ENCODE peak calls at places on chromosomes 6 and 20, in five cellular contexts. I is ovary, V is mammary epithelial cell, Q is MM.1S, P is foreskin fibroblast. F is an unnamed sample.

GRCh38 chr6:135935951-135936601 is 84.6 kb downstream of the PDE7B start:
- DNase-seq in V (peak; percentile 42), P (peak; percentile 79), I (no peak), Q (no peak), F (no peak)

GRCh38 chr20:52972190-52972937 is at the start of gene TSHZ2:
- DNase-seq in Q (peak; percentile 11), I (peak; percentile 67), V (peak; percentile 81), P (no peak), F (no peak)

GRCh38 chr6:5241242-5241641 is 19.5 kb downstream of the LYRM4 start:
- DNase-seq in P (no peak), I (no peak), V (no peak), Q (no peak), F (no peak)

GRCh38 chr6:27873101-27874030 is 38.8 kb downstream of the OR2B2 start:
- DNase-seq in Q (no peak), P (peak; percentile 82), V (peak; percentile 78), I (no peak), F (no peak)

GRCh38 chr6:13990830-13991229 is 66.1 kb downstream of the RNF182 start:
- DNase-seq in Q (no peak), V (no peak), P (no peak), I (no peak), F (no peak)

GRCh38 chr6:146913842-146914562 is 290.2 kb upstream of the STXBP5 start:
- DNase-seq in Q (no peak), P (peak; percentile 99), V (peak; percentile 92), I (peak; percentile 68), F (peak; percentile 98)

GRCh38 chr20:15740046-15740775 is 833.0 kb downstream of the KIF16B start:
- DNase-seq in P (no peak), V (peak; percentile 37), Q (no peak), I (no peak), F (no peak)

GRCh38 chr20:10985536-10985935 is 311.7 kb upstream of the JAG1 start:
- DNase-seq in P (peak; percentile 47), Q (no peak), I (no peak), V (peak; percentile 79), F (no peak)

GRCh38 chr20:3276400-3277015 is 37.5 kb upstream of the SLC4A11 start:
- DNase-seq in I (no peak), P (no peak), V (peak; percentile 5), Q (peak; percentile 25), F (no peak)

GRCh38 chr6:138580801-138581200 is 81.5 kb upstream of the NHSL1 start:
- DNase-seq in P (no peak), Q (no peak), V (no peak), I (no peak), F (no peak)

GRCh38 chr20:64140421-64140820 is 23.8 kb upstream of the MYT1 start:
- DNase-seq in Q (no peak), I (no peak), V (no peak), P (no peak), F (no peak)

GRCh38 chr6:142275146-142276006 is 26.4 kb upstream of the ADGRG6 start:
- DNase-seq in V (peak; percentile 16), I (no peak), P (peak; percentile 6), Q (no peak), F (no peak)

GRCh38 chr6:35960192-35960591 is 39.3 kb upstream of the SRPK1 start:
- DNase-seq in V (no peak), I (no peak), P (no peak), Q (no peak), F (no peak)

GRCh38 chr20:37537505-37537904 is 9.8 kb upstream of the BLCAP start:
- DNase-seq in I (no peak), Q (no peak), P (no peak), V (no peak), F (no peak)

GRCh38 chr20:19644085-19644484 is 114.0 kb upstream of the RIN2 start:
- DNase-seq in Q (no peak), I (no peak), P (no peak), V (no peak), F (no peak)

GRCh38 chr6:52577778-52578473 is 1.1 kb upstream of the TRAM2 start:
- DNase-seq in P (no peak), V (no peak), I (no peak), Q (no peak), F (no peak)

GRCh38 chr6:79034865-79035264 is 43.2 kb downstream of the PHIP start:
- DNase-seq in I (no peak), Q (no peak), V (peak; percentile 51), P (no peak), F (no peak)

GRCh38 chr6:32906539-32906938 is 34.3 kb downstream of the HLA-DMB start:
- DNase-seq in P (peak; percentile 48), Q (no peak), I (no peak), V (peak; percentile 46), F (peak; percentile 52)

GRCh38 chr6:46735720-46736031 is 501 bp upstream of the PLA2G7 start:
- DNase-seq in V (no peak), P (no peak), Q (no peak), I (no peak), F (no peak)

GRCh38 chr20:33882481-33882880 is 71.3 kb downstream of the CHMP4B start:
- DNase-seq in Q (peak; percentile 50), P (no peak), V (no peak), I (no peak), F (no peak)
- H3K4me3 ChIP-seq in Q (no peak overlapping the region), P (no peak overlapping the region), V (no peak overlapping the region), I (no peak overlapping the region), F (no peak overlapping the region)

DNA sequence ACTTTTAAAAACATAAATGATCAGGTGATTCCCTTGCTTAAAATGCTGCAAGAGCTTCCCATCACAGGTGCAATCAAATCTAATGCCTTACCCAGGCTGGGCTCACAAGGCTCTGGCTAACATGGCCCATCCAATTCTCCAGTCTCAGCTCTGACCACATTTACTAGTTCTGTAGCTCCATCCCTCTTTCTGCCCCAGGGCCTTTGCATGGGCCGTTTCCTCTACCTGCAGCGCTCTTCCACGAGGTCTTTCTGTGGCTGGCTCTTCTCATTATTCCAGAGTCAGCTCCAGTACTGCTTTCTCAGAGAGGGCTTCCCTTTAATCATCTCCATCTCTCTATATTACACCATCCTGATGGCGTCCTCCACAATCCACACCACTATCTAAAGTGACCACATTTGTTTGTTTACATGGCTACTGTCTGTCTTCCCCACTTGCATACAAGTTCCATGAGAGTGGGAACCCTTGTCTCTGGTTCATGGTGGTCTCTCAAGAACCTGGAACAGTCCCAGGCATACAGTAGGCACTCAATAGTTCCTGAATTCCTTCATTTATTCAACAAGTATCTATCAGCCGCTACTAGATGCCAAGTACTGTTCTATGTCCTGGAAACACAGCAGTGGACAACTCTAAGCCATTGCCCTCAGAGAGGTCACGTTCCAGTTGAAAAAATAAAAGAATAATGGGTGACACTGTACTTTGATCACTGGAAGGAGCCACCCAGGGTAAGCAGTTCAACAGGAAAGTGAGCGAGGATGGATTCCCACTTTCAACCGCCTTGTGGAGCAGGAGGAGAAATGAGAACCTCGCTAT is 12.6 kb downstream of the CYP24A1 start:
- DNase-seq in V (no peak), I (no peak), Q (no peak), P (no peak), F (no peak)
- TF ChIP-seq CTCF in V (no peak), I (no peak), Q (no peak), P (no peak), F (no peak)

GRCh38 chr6:110039996-110040383 is 61.9 kb downstream of the GPR6 start:
- DNase-seq in V (peak; percentile 15), P (peak; percentile 11), I (peak; percentile 24), Q (peak; percentile 39), F (no peak)
- H3K4me3 ChIP-seq in V (no peak overlapping the region), P (peak overlapping the region; percentile 22), I (peak overlapping the region; percentile 7), Q (peak overlapping the region; percentile 56), F (peak overlapping the region; percentile 20)

GRCh38 chr6:167786859-167787675 is 39.6 kb upstream of the AFDN start:
- DNase-seq in P (no peak), Q (no peak), V (no peak), I (no peak), F (no peak)
- TF ChIP-seq CTCF in P (no peak), Q (no peak), V (no peak), I (no peak), F (no peak)

GRCh38 chr20:57663681-57664451 is 43.6 kb upstream of the ZBP1 start:
- DNase-seq in P (no peak), Q (no peak), I (no peak), V (no peak), F (no peak)
- H3K4me3 ChIP-seq in P (no peak overlapping the region), Q (no peak overlapping the region), I (no peak overlapping the region), V (no peak overlapping the region), F (no peak overlapping the region)

GRCh38 chr6:71482742-71483141 is 194.1 kb downstream of the OGFRL1 start:
- DNase-seq in V (peak; percentile 35), Q (no peak), P (no peak), I (no peak), F (no peak)
- TF ChIP-seq CTCF in V (peak; percentile 29), Q (no peak), P (peak; percentile 22), I (no peak), F (peak; percentile 26)

GRCh38 chr6:71395731-71396409 is 107.3 kb downstream of the OGFRL1 start:
- DNase-seq in P (no peak), V (no peak), Q (no peak), I (no peak), F (no peak)

GRCh38 chr6:71396410-71396801 is 107.8 kb downstream of the OGFRL1 start:
- DNase-seq in Q (no peak), P (no peak), I (no peak), V (no peak), F (no peak)

GRCh38 chr6:71393471-71393870 is 104.9 kb downstream of the OGFRL1 start:
- DNase-seq in I (no peak), Q (no peak), P (peak; percentile 57), V (no peak), F (no peak)

GRCh38 chr6:71392286-71392685 is 103.7 kb downstream of the OGFRL1 start:
- DNase-seq in Q (no peak), I (no peak), V (no peak), P (no peak), F (no peak)

DNA sequence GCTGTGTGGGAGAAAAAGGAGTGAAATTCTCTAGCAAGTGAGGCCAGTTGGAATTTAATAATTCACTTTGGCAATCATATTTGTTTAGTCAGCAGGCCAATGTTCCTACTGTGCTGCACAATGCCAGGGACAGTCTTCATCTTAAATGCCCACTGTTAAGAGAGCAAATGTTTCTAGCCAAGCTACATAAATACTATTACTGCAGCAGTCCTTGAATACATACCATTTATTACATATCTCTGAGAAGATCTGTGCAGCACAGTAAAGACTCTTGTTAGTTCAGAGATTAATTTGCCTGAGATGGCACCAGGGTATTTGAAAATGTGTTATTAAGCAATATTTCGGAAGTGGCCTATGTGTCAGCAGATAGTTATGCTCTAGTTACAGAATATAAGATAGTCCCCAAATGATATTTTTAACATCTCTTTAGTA is 105.4 kb downstream of the OGFRL1 start:
- DNase-seq in V (peak; percentile 72), P (peak; percentile 59), Q (no peak), I (no peak), F (no peak)
- H3K4me3 ChIP-seq in V (no peak overlapping the region), P (no peak overlapping the region), Q (no peak overlapping the region), I (no peak overlapping the region), F (no peak overlapping the region)

DNA sequence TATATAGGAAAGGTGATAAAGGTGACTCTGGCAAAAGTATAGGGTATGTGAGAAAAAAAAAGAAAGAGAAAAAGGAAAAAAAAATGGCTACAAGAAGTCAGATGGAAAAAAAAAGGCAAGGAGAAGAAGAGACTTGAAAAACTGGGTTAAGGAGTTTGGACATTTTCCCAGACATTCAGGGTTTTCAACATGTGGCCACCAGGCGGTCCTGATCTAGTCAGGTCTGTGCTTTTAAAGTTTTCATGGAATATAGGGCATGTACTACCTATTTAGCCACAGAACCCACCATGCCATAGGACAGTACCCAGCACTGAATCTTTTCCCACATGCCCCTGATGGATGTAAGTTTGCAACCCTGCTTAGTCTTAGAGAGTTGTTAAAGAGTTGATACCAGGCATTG is 433.7 kb downstream of the MAFB start:
- DNase-seq in P (no peak), I (no peak), V (no peak), Q (no peak), F (no peak)
- TF ChIP-seq CTCF in P (no peak), I (no peak), V (peak; percentile 8), Q (no peak), F (no peak)

F was measured in AG09309.